ENCODE peak calls at places on chromosomes 12 and 14, in five cellular contexts. B is WTC11, G is heart right ventricle, Q is cardiac fibroblast, P is HFFc6. T is an unnamed sample.
A peak's percentile ranks its signal among the peaks of the same experiment; 100 is the strongest.

GRCh38 chr12:47767197-47767724 is 5.8 kb upstream of the SLC48A1 start:
- DNase-seq in B (peak; percentile 76), Q (peak; percentile 63), G (peak; percentile 57), P (no peak), T (peak; percentile 60)

GRCh38 chr14:68363841-68364711 is 428.8 kb downstream of the ZFP36L1 start:
- DNase-seq in Q (peak; percentile 44), G (peak; percentile 55), P (no peak), B (peak; percentile 68), T (peak; percentile 74)

GRCh38 chr14:23356036-23356435 is 3.3 kb upstream of the SLC22A17 start:
- DNase-seq in P (no peak), G (no peak), B (no peak), Q (no peak), T (no peak)

GRCh38 chr14:70416717-70417349 is at the start of gene SYNJ2BP:
- DNase-seq in Q (peak; percentile 70), G (peak; percentile 66), P (peak; percentile 57), B (peak; percentile 75), T (peak; percentile 62)

GRCh38 chr12:1744932-1745331 is 54.1 kb downstream of the ADIPOR2 start:
- DNase-seq in Q (no peak), P (peak; percentile 8), G (no peak), B (no peak), T (no peak)

GRCh38 chr12:116601524-116601923 is 42.3 kb downstream of the MAP1LC3B2 start:
- DNase-seq in P (peak; percentile 34), G (no peak), Q (peak; percentile 18), B (no peak), T (no peak)

GRCh38 chr12:108597559-108598471 is at the start of gene TMEM119:
- DNase-seq in P (no peak), B (no peak), G (peak; percentile 38), Q (peak; percentile 70), T (peak; percentile 38)

GRCh38 chr12:71799105-71799504 is 40.5 kb upstream of the TBC1D15 start:
- DNase-seq in P (peak; percentile 33), B (no peak), G (no peak), Q (peak; percentile 6), T (no peak)

GRCh38 chr12:48105321-48105866 is 485 bp downstream of the SENP1 start:
- DNase-seq in B (no peak), P (peak; percentile 9), Q (no peak), G (no peak), T (no peak)

GRCh38 chr14:47917344-47917954 is 242.0 kb upstream of the MDGA2 start:
- DNase-seq in G (no peak), Q (peak; percentile 28), P (no peak), B (peak; percentile 37), T (peak; percentile 47)

GRCh38 chr12:104055686-104056388 is 5.8 kb upstream of the GLT8D2 start:
- DNase-seq in Q (peak; percentile 90), P (no peak), G (peak; percentile 66), B (no peak), T (no peak)

GRCh38 chr12:68259318-68259940 is 6.0 kb upstream of the IL22 start:
- DNase-seq in B (no peak), Q (peak; percentile 43), P (peak; percentile 74), G (no peak), T (no peak)

GRCh38 chr12:6241495-6241894 is 41.3 kb downstream of the CD9 start:
- DNase-seq in P (no peak), Q (peak; percentile 17), B (no peak), G (peak; percentile 79), T (no peak)

GRCh38 chr12:49342914-49343731 is 3.6 kb upstream of the DNAJC22 start:
- DNase-seq in B (no peak), G (no peak), Q (no peak), P (no peak), T (peak; percentile 59)

GRCh38 chr12:88111074-88111652 is 30.7 kb downstream of the CEP290 start:
- DNase-seq in G (no peak), Q (peak; percentile 68), P (peak; percentile 28), B (no peak), T (no peak)

GRCh38 chr12:74539261-74539660 is 1.6 kb downstream of the ATXN7L3B start:
- DNase-seq in P (no peak), G (no peak), B (no peak), Q (peak; percentile 4), T (no peak)

DNA sequence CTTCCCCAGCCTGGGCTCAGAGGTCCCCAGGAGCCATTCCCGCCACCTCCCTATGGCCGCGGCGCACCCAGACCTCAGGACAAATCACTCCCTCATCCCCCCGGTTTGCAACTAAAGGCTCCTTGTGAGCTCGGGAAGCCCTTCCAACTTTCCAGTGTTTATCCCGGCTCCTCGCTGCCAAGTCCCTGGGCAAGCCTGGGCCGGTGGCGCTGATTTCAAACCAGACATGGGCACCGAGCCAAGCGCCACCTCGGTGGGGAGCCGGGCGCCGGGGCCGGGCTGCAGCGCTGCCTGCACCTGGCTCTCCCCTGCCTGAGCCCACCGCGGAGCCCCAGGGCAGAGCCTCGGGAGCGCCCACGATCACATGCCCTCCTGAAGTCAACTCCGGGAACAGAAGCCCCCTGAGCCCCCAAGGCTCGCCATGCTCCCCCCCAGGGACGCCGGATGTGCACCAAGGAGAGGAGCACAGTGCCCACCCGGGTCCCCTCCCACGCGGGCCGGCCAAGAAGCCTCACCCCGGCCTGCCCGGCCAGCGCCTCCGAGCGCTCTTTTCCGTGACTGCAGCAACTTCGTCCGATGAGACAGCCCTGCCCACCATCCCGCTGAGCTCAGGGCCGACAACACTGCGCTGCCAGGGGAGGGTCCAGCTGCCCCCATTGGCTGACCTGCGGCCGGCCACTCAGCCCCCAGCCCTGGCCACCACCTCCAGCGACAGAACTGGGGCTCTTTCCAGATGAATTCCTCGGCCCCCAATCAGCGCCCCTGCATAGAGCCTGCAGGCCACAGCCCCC is 50.0 kb downstream of the NCOR2 start:
- DNase-seq in Q (peak; percentile 74), B (no peak), G (peak; percentile 83), P (no peak), T (no peak)
- TF ChIP-seq CTCF in Q (no peak), B (no peak), G (no peak), P (no peak), T (no peak)

GRCh38 chr12:52004042-52004648 is 2.6 kb upstream of the TAMALIN start:
- DNase-seq in P (peak; percentile 44), G (peak; percentile 40), B (peak; percentile 74), Q (peak; percentile 69), T (no peak)
- TF ChIP-seq CTCF in P (peak; percentile 88), G (peak; percentile 73), B (peak; percentile 42), Q (peak; percentile 80), T (no peak)

GRCh38 chr14:104003616-104004015 is 61.3 kb upstream of the RD3L start:
- DNase-seq in B (no peak), Q (no peak), P (no peak), G (no peak), T (no peak)

GRCh38 chr14:103997391-103997790 is 55.1 kb upstream of the RD3L start:
- DNase-seq in P (no peak), G (no peak), B (no peak), Q (no peak), T (no peak)

GRCh38 chr14:103998027-103998426 is 55.7 kb upstream of the RD3L start:
- DNase-seq in G (no peak), P (no peak), B (no peak), Q (no peak), T (no peak)

GRCh38 chr14:103999795-104000440 is 57.6 kb upstream of the RD3L start:
- DNase-seq in G (no peak), B (no peak), P (no peak), Q (no peak), T (no peak)

GRCh38 chr14:104001003-104001402 is 58.7 kb upstream of the RD3L start:
- DNase-seq in B (peak; percentile 54), Q (no peak), G (no peak), P (no peak), T (peak; percentile 47)
- TF ChIP-seq CTCF in B (peak; percentile 62), Q (no peak), G (peak; percentile 21), P (peak; percentile 23), T (peak; percentile 36)

DNA sequence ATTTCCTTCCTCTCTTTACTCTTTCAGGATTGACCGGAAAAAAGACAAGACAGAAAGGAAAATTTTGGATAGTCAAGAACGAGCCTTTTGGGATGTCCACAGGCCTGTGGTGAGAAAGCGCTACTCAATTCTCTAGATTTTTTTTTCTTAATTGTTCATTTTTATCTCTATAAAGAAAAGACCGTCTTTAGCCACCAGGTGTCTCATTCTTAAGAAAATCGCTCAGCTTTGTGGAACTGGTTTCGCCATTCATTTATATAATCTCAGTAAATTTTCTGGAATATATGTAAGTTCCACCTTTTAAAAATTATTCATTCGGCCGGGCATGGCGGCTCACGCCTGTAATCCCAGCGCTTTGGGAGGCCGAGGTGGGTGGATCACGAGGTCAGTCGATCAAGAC is 421.1 kb downstream of the DPF3 start:
- DNase-seq in Q (no peak), G (no peak), B (no peak), P (no peak), T (no peak)
- TF ChIP-seq CTCF in Q (no peak), G (no peak), B (no peak), P (peak; percentile 55), T (peak; percentile 13)

GRCh38 chr14:89690139-89690538 is 264.4 kb downstream of the EFCAB11 start:
- DNase-seq in P (no peak), G (no peak), Q (no peak), B (no peak), T (no peak)
- TF ChIP-seq CTCF in P (no peak), G (no peak), Q (no peak), B (no peak), T (no peak)

GRCh38 chr12:7396418-7396817 is 47.5 kb downstream of the CD163L1 start:
- DNase-seq in G (no peak), Q (no peak), P (no peak), B (no peak), T (no peak)
- TF ChIP-seq CTCF in G (no peak), Q (no peak), P (no peak), B (no peak), T (no peak)

DNA sequence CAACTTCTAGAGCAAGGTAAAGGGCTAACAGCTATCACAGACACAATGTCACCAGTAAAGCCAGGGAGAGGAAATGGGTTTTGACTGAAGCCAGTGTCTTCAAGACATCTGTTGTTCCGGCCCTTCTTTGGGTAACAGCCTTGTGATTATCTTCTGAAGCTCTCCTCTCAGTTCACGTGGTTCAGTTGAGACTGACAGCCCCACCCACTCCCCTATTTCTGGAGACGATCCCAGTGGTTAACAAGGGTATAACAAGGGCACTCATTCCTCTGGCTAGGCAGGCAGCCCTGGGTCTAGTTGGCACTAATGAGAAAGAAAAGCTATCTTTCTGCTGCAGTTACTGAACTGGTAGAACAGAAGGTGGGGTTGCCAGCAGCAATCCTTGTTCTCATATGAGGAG is 6.9 kb downstream of the GNPTAB start:
- DNase-seq in B (peak; percentile 54), G (peak; percentile 26), P (no peak), Q (peak; percentile 58), T (peak; percentile 38)
- TF ChIP-seq CTCF in B (no peak), G (peak; percentile 25), P (peak; percentile 25), Q (peak; percentile 11), T (peak; percentile 43)

GRCh38 chr12:86826051-86826450 is 569.9 kb upstream of the MGAT4C start:
- DNase-seq in B (no peak), Q (no peak), G (no peak), P (no peak), T (no peak)
- TF ChIP-seq CTCF in B (no peak), Q (no peak), G (no peak), P (no peak), T (no peak)